ENCODE peak calls at places on chromosome 6, in six cellular contexts. A is stimulated activated CD4-positive, alpha-beta T cell treated with anti-CD3 and anti-CD28 coated beads, Interleukin-1b, Interleukin-23, amount 100 ng/mL, for 24 hours; N is substantia nigra; B is activated CD4-positive, alpha-beta T cell treated with anti-CD3 and anti-CD28 coated beads, Interleukin-2, amount 50 U/mL, for 48 hours; Y is activated T-cell treated with anti-CD3 and anti-CD28 coated beads for 1 hour; O is T-helper 9 cell. S is an unnamed sample.

GRCh38 chr6:11711994-11712698 is 66.5 kb downstream of the ADTRP start:
- DNase-seq in A (no peak), N (no peak), B (peak; percentile 41), Y (no peak), O (no peak), S (peak; percentile 67)

GRCh38 chr6:38417521-38417920 is 222.2 kb downstream of the BTBD9 start:
- DNase-seq in A (no peak), N (no peak), B (no peak), Y (no peak), O (no peak), S (no peak)

GRCh38 chr6:107657755-107658461 is 166.2 kb downstream of the SCML4 start:
- DNase-seq in A (peak; percentile 41), N (no peak), B (peak; percentile 70), Y (no peak), O (peak; percentile 15), S (peak; percentile 74)

GRCh38 chr6:26097268-26097875 is 10.1 kb downstream of the HFE start:
- DNase-seq in A (no peak), N (peak; percentile 73), B (peak; percentile 66), Y (peak; percentile 43), O (peak; percentile 49), S (peak; percentile 71)

GRCh38 chr6:169169375-169169774 is 84.3 kb downstream of the THBS2 start:
- DNase-seq in A (no peak), N (no peak), B (no peak), Y (no peak), O (no peak), S (no peak)

GRCh38 chr6:42452171-42453026 is 673 bp upstream of the TRERF1 start:
- DNase-seq in A (peak; percentile 24), N (no peak), B (peak; percentile 59), Y (peak; percentile 26), O (peak; percentile 21), S (peak; percentile 78)

GRCh38 chr6:166253277-166254229 is 54.6 kb downstream of the PRR18 start:
- DNase-seq in A (no peak), N (no peak), B (peak; percentile 54), Y (no peak), O (no peak), S (peak; percentile 74)

GRCh38 chr6:100730581-100730980 is 150.5 kb downstream of the ASCC3 start:
- DNase-seq in A (no peak), N (no peak), B (no peak), Y (no peak), O (no peak), S (no peak)

GRCh38 chr6:12720310-12720709 is 3.7 kb downstream of the PHACTR1 start:
- DNase-seq in A (no peak), N (no peak), B (no peak), Y (no peak), O (no peak), S (no peak)

GRCh38 chr6:168834188-168834587 is 393.2 kb downstream of the SMOC2 start:
- DNase-seq in A (no peak), N (no peak), B (no peak), Y (no peak), O (no peak), S (no peak)

GRCh38 chr6:26003102-26003694 is 40.6 kb downstream of the TRIM38 start:
- DNase-seq in A (no peak), N (peak; percentile 38), B (peak; percentile 62), Y (no peak), O (peak; percentile 44), S (peak; percentile 63)

GRCh38 chr6:28537509-28538140 is 11.9 kb downstream of the GPX5 start:
- DNase-seq in A (no peak), N (no peak), B (peak; percentile 34), Y (no peak), O (peak; percentile 3), S (peak; percentile 63)

S was measured in activated CD8-positive, alpha-beta memory T cell treated with anti-CD3 and anti-CD28 coated beads, Interleukin-2, amount 50 U/mL, for 48 hours.